ENCODE peak calls at places on chromosomes 6 and 20, in five cellular contexts. I is fibroblast of gingiva, C is globus pallidus, B is AG10803, N is OCI-LY7. W is an unnamed sample.

GRCh38 chr6:12569646-12570045 is 146.9 kb upstream of the PHACTR1 start:
- DNase-seq in I (no peak), C (no peak), B (no peak), N (no peak), W (no peak)

GRCh38 chr6:27237089-27237723 is 10.3 kb upstream of the PRSS16 start:
- DNase-seq in I (peak), C (no peak), B (peak), N (peak), W (no peak)

GRCh38 chr20:22941550-22941949 is 93.6 kb upstream of the SSTR4 start:
- DNase-seq in I (no peak), C (no peak), B (no peak), N (no peak), W (no peak)

GRCh38 chr6:169783971-169784930 is 32.8 kb downstream of the ERMARD start:
- DNase-seq in I (no peak), C (no peak), B (no peak), N (no peak), W (no peak)

GRCh38 chr6:65760285-65760684 is 53.3 kb upstream of the EYS start:
- DNase-seq in I (no peak), C (no peak), B (no peak), N (no peak), W (no peak)

GRCh38 chr6:13488896-13489237 is 1.5 kb upstream of the GFOD1 start:
- DNase-seq in I (no peak), C (no peak), B (no peak), N (no peak), W (no peak)

GRCh38 chr20:4740774-4741431 is 19.2 kb downstream of the PRND start:
- DNase-seq in I (peak), C (no peak), B (peak), N (peak), W (no peak)

GRCh38 chr6:60991427-60992028 is 1294.5 kb downstream of the KHDRBS2 start:
- DNase-seq in I (no peak), C (no peak), B (no peak), N (no peak), W (no peak)

GRCh38 chr6:81589465-81590313 is 162.8 kb downstream of the TENT5A start:
- DNase-seq in I (no peak), C (no peak), B (no peak), N (no peak), W (no peak)

GRCh38 chr6:146909376-146909775 is 294.8 kb upstream of the STXBP5 start:
- DNase-seq in I (no peak), C (no peak), B (no peak), N (no peak), W (no peak)

GRCh38 chr20:3696200-3696599 is 14.4 kb upstream of the ADAM33 start:
- DNase-seq in I (no peak), C (no peak), B (no peak), N (no peak), W (no peak)

GRCh38 chr6:71473908-71474307 is 185.3 kb downstream of the OGFRL1 start:
- DNase-seq in I (peak), C (no peak), B (peak), N (no peak), W (peak)

GRCh38 chr6:139308936-139309603 is 17.3 kb upstream of the TXLNB start:
- DNase-seq in I (peak), C (no peak), B (peak), N (no peak), W (no peak)

GRCh38 chr6:41021832-41022231 is 17.2 kb downstream of the UNC5CL start:
- DNase-seq in I (peak), C (no peak), B (peak), N (no peak), W (peak)